ENCODE peak calls at places on chromosomes 13 and 19, in nine cellular contexts. J, U, L, F, Q, Y, P, O and E are unnamed samples.

GRCh38 chr13:96652506-96652905 is 341.8 kb downstream of the OXGR1 start:
- DNase-seq in J (no peak), U (no peak), L (peak), F (no peak), Q (no peak), Y (no peak), P (no peak), O (no peak), E (no peak)

GRCh38 chr13:105914637-105915036 is 620.8 kb downstream of the EFNB2 start:
- DNase-seq in J (no peak), U (no peak), L (peak), F (no peak), Q (no peak), Y (no peak), P (no peak), O (no peak), E (no peak)

GRCh38 chr19:49343127-49343526 is 7.9 kb downstream of the CD37 start:
- DNase-seq in J (no peak), U (no peak), L (no peak), F (no peak), Q (no peak), Y (no peak), P (no peak), O (no peak), E (no peak)

GRCh38 chr13:49238621-49239020 is 9.1 kb upstream of the CDADC1 start:
- DNase-seq in J (no peak), U (no peak), L (no peak), F (no peak), Q (no peak), Y (no peak), P (no peak), O (no peak), E (no peak)

GRCh38 chr19:1225451-1226226 is 12.2 kb downstream of the CBARP start:
- DNase-seq in J (no peak), U (no peak), L (no peak), F (no peak), Q (no peak), Y (no peak), P (no peak), O (no peak), E (no peak)

GRCh38 chr13:44438234-44438579 is 64.6 kb downstream of the SERP2 start:
- DNase-seq in J (no peak), U (no peak), L (no peak), F (no peak), Q (no peak), Y (no peak), P (no peak), O (no peak), E (no peak)

GRCh38 chr19:751501-752341 is 809 bp downstream of the MISP start:
- DNase-seq in J (peak), U (no peak), L (peak), F (no peak), Q (peak), Y (no peak), P (peak), O (peak), E (no peak)

GRCh38 chr13:113557013-113557412 is 27.5 kb upstream of the TFDP1 start:
- DNase-seq in J (no peak), U (no peak), L (no peak), F (no peak), Q (peak), Y (no peak), P (no peak), O (no peak), E (no peak)

GRCh38 chr13:32031025-32031814 is at the start of gene FRY:
- DNase-seq in J (peak), U (peak), L (peak), F (peak), Q (peak), Y (peak), P (peak), O (peak), E (peak)